ENCODE peak calls at places on chromosomes 3 and 15, in ten cellular contexts. A is NCI-H1092; U is mesenchymal stem cell; N is colonic mucosa; O is ELR; J is fibroblast of mammary gland; E is T-helper 2 cell; I is adipocyte; F is effector CD4-positive, alpha-beta T cell; M is osteocyte. Y is an unnamed sample.

GRCh38 chr3:196894557-196895295 is 27.0 kb downstream of the SENP5 start:
- DNase-seq in U (no peak), M (no peak), O (no peak), N (no peak), E (no peak), F (no peak), A (no peak), J (no peak), I (no peak), Y (no peak)

GRCh38 chr3:188090626-188091309 is 63.2 kb upstream of the LPP start:
- DNase-seq in J (no peak), I (no peak), N (no peak), M (no peak), E (no peak), A (peak), O (no peak), U (no peak), F (no peak), Y (no peak)

GRCh38 chr3:146593776-146594175 is 11.4 kb downstream of the PLSCR5 start:
- DNase-seq in U (no peak), M (no peak), J (no peak), O (no peak), N (no peak), F (no peak), I (no peak), E (no peak), A (no peak), Y (no peak)

GRCh38 chr3:54003136-54003535 is 111.5 kb upstream of the SELENOK start:
- DNase-seq in F (no peak), E (no peak), J (no peak), I (no peak), N (no peak), M (no peak), A (no peak), O (no peak), U (no peak), Y (no peak)

GRCh38 chr15:79314811-79315210 is 3.9 kb downstream of the TMED3 start:
- DNase-seq in O (no peak), E (no peak), U (no peak), J (no peak), F (no peak), I (no peak), N (no peak), A (no peak), M (no peak), Y (no peak)

GRCh38 chr15:59138243-59138642 is 33.3 kb downstream of the CCNB2 start:
- DNase-seq in J (peak), I (peak), M (no peak), N (peak), E (peak), O (peak), F (peak), A (no peak), U (peak), Y (peak)

GRCh38 chr3:29481969-29482767 is 201.3 kb downstream of the RBMS3 start:
- DNase-seq in A (no peak), M (no peak), E (no peak), O (no peak), U (no peak), F (no peak), J (no peak), I (no peak), N (no peak), Y (no peak)

GRCh38 chr3:123376451-123377172 is 72.3 kb downstream of the ADCY5 start:
- DNase-seq in E (no peak), F (no peak), M (no peak), N (no peak), I (no peak), J (no peak), O (no peak), U (no peak), A (no peak), Y (no peak)

GRCh38 chr15:78453447-78453846 is 15.4 kb downstream of the IREB2 start:
- DNase-seq in F (no peak), O (no peak), M (no peak), U (no peak), J (no peak), N (no peak), A (no peak), I (no peak), E (no peak), Y (no peak)

GRCh38 chr3:44842376-44842775 is 19.3 kb upstream of the TMEM42 start:
- DNase-seq in I (no peak), J (no peak), O (no peak), F (no peak), A (no peak), N (no peak), E (no peak), U (no peak), M (no peak), Y (no peak)

GRCh38 chr3:30549600-30549999 is 56.8 kb upstream of the TGFBR2 start:
- DNase-seq in J (no peak), A (no peak), I (no peak), M (no peak), F (no peak), O (no peak), N (no peak), E (no peak), U (no peak), Y (no peak)

GRCh38 chr15:66947471-66947870 is 117.9 kb upstream of the SMAD3 start:
- DNase-seq in E (no peak), U (peak), F (no peak), A (no peak), N (no peak), J (no peak), M (no peak), I (no peak), O (no peak), Y (no peak)

GRCh38 chr15:100311099-100311751 is 30.6 kb downstream of the ADAMTS17 start:
- DNase-seq in F (no peak), U (no peak), I (no peak), J (no peak), E (no peak), M (peak), N (no peak), A (no peak), O (no peak), Y (no peak)

GRCh38 chr3:114308830-114309229 is 15.0 kb downstream of the TIGIT start:
- DNase-seq in F (peak), N (no peak), M (no peak), I (no peak), E (peak), J (no peak), O (no peak), A (no peak), U (no peak), Y (no peak)

GRCh38 chr15:22936577-22937472 is 43.3 kb downstream of the CYFIP1 start:
- DNase-seq in J (no peak), N (no peak), F (no peak), O (no peak), E (no peak), I (no peak), U (no peak), M (no peak), A (no peak), Y (no peak)

GRCh38 chr15:49427369-49427768 is 4.3 kb downstream of the FGF7 start:
- DNase-seq in O (no peak), F (no peak), N (no peak), A (no peak), U (no peak), E (no peak), J (no peak), M (no peak), I (no peak), Y (no peak)